ENCODE peak calls at places on chromosomes 7 and 10, in eight cellular contexts. H, E, I, G, N, Y, F and J are unnamed samples.

GRCh38 chr7:50367098-50367497 is 62.6 kb downstream of the IKZF1 start:
- DNase-seq in H (no peak), E (no peak), I (no peak), G (no peak), N (no peak), Y (no peak), F (no peak), J (no peak)

GRCh38 chr10:37268266-37268665 is 142.9 kb downstream of the ANKRD30A start:
- DNase-seq in H (no peak), E (no peak), I (no peak), G (no peak), N (no peak), Y (no peak), F (no peak), J (no peak)

GRCh38 chr7:13945670-13946069 is 43.8 kb downstream of the ETV1 start:
- DNase-seq in H (peak), E (no peak), I (no peak), G (peak), N (peak), Y (no peak), F (no peak), J (no peak)

GRCh38 chr7:113383638-113384037 is 265.3 kb upstream of the SMIM30 start:
- DNase-seq in H (no peak), E (no peak), I (no peak), G (no peak), N (no peak), Y (no peak), F (no peak), J (no peak)

GRCh38 chr7:20359397-20359963 is 28.8 kb downstream of the ITGB8 start:
- DNase-seq in H (no peak), E (no peak), I (no peak), G (no peak), N (no peak), Y (no peak), F (no peak), J (no peak)

GRCh38 chr10:66927271-66927950 is 1.6 kb downstream of the LRRTM3 start:
- DNase-seq in H (peak), E (peak), I (no peak), G (peak), N (no peak), Y (no peak), F (no peak), J (no peak)

GRCh38 chr10:79483948-79484347 is 28.4 kb upstream of the EIF5AL1 start:
- DNase-seq in H (no peak), E (no peak), I (no peak), G (no peak), N (peak), Y (no peak), F (no peak), J (no peak)

GRCh38 chr10:63703113-63703670 is 182.0 kb downstream of the REEP3 start:
- DNase-seq in H (peak), E (no peak), I (no peak), G (peak), N (no peak), Y (peak), F (no peak), J (no peak)

GRCh38 chr7:107045195-107045960 is 873 bp downstream of the PRKAR2B start:
- DNase-seq in H (peak), E (no peak), I (no peak), G (peak), N (peak), Y (peak), F (no peak), J (no peak)

GRCh38 chr10:113177163-113177935 is 227.3 kb downstream of the TCF7L2 start:
- DNase-seq in H (peak), E (peak), I (no peak), G (no peak), N (no peak), Y (no peak), F (no peak), J (peak)

GRCh38 chr10:17512341-17513001 is 58.1 kb upstream of the ST8SIA6 start:
- DNase-seq in H (peak), E (no peak), I (peak), G (no peak), N (peak), Y (no peak), F (no peak), J (no peak)

GRCh38 chr10:18665815-18666558 is 6.8 kb downstream of the ARL5B start:
- DNase-seq in H (no peak), E (no peak), I (no peak), G (no peak), N (no peak), Y (no peak), F (no peak), J (no peak)

GRCh38 chr7:34107306-34107705 is 202.0 kb downstream of the BMPER start:
- DNase-seq in H (no peak), E (no peak), I (no peak), G (peak), N (peak), Y (peak), F (no peak), J (no peak)

GRCh38 chr10:23412223-23412622 is 26.7 kb upstream of the OTUD1 start:
- DNase-seq in H (no peak), E (no peak), I (no peak), G (no peak), N (peak), Y (peak), F (no peak), J (no peak)

GRCh38 chr7:68015565-68016532 is 1019.2 kb downstream of the TYW1 start:
- DNase-seq in H (no peak), E (no peak), I (no peak), G (peak), N (no peak), Y (no peak), F (no peak), J (no peak)

GRCh38 chr10:78529262-78529661 is 495.6 kb downstream of the RPS24 start:
- DNase-seq in H (no peak), E (no peak), I (no peak), G (peak), N (no peak), Y (no peak), F (no peak), J (no peak)